ENCODE peak calls at places on chromosomes 2 and 18, in six cellular contexts. S is cardiac muscle cell, X is fibroblast of lung, P is dorsolateral prefrontal cortex, R is PC-3, J is transverse colon. Q is an unnamed sample.

GRCh38 chr2:40658917-40659316 is 207.0 kb upstream of the SLC8A1 start:
- DNase-seq in S (peak), X (peak), P (no peak), R (peak), J (no peak), Q (no peak)

GRCh38 chr2:237873961-237874551 is 14.6 kb downstream of the RAMP1 start:
- DNase-seq in S (no peak), X (no peak), P (no peak), R (no peak), J (no peak), Q (peak)

GRCh38 chr2:240138275-240138984 is 2.0 kb downstream of the OTOS start:
- DNase-seq in S (no peak), X (no peak), P (no peak), R (peak), J (no peak), Q (peak)

GRCh38 chr2:144780983-144781382 is 261.1 kb upstream of the ZEB2 start:
- DNase-seq in S (no peak), X (no peak), P (no peak), R (no peak), J (no peak), Q (no peak)

GRCh38 chr18:58671941-58672565 is 788 bp downstream of the MALT1 start:
- DNase-seq in S (peak), X (peak), P (no peak), R (peak), J (peak), Q (peak)

GRCh38 chr2:3927031-3927430 is 223.7 kb downstream of the DCDC2C start:
- DNase-seq in S (no peak), X (no peak), P (no peak), R (no peak), J (no peak), Q (no peak)

GRCh38 chr2:200302940-200303727 is 3.4 kb upstream of the SPATS2L start:
- DNase-seq in S (peak), X (no peak), P (no peak), R (peak), J (no peak), Q (no peak)

GRCh38 chr18:57444301-57444759 is 9.2 kb downstream of the ONECUT2 start:
- DNase-seq in S (no peak), X (no peak), P (no peak), R (no peak), J (no peak), Q (no peak)

GRCh38 chr2:219474285-219475060 is 24.2 kb upstream of the GMPPA start:
- DNase-seq in S (no peak), X (no peak), P (no peak), R (no peak), J (no peak), Q (no peak)

GRCh38 chr2:36960773-36961172 is 5.6 kb downstream of the STRN start:
- DNase-seq in S (no peak), X (no peak), P (no peak), R (no peak), J (no peak), Q (no peak)

GRCh38 chr18:7164610-7165009 is 47.0 kb upstream of the LAMA1 start:
- DNase-seq in S (peak), X (peak), P (peak), R (peak), J (no peak), Q (no peak)

GRCh38 chr2:17115042-17115441 is 403.2 kb downstream of the RAD51AP2 start:
- DNase-seq in S (no peak), X (no peak), P (no peak), R (no peak), J (no peak), Q (no peak)

GRCh38 chr2:61277756-61278155 is 115.8 kb downstream of the C2orf74 start:
- DNase-seq in S (no peak), X (no peak), P (no peak), R (no peak), J (no peak), Q (no peak)

GRCh38 chr2:112765251-112765650 is 842 bp upstream of the CKAP2L start:
- DNase-seq in S (no peak), X (no peak), P (no peak), R (peak), J (no peak), Q (no peak)

GRCh38 chr18:61635901-61636528 is 256.8 kb downstream of the RNF152 start:
- DNase-seq in S (peak), X (peak), P (no peak), R (peak), J (peak), Q (peak)

GRCh38 chr18:58862851-58863538 is 1.7 kb upstream of the ZNF532 start:
- DNase-seq in S (no peak), X (peak), P (no peak), R (peak), J (peak), Q (peak)

GRCh38 chr2:65055427-65056214 is 595 bp upstream of the CEP68 start:
- DNase-seq in S (no peak), X (no peak), P (no peak), R (no peak), J (peak), Q (peak)

GRCh38 chr18:2655954-2656236 is 369 bp downstream of the SMCHD1 start:
- DNase-seq in S (no peak), X (peak), P (no peak), R (no peak), J (no peak), Q (peak)

GRCh38 chr2:178152033-178152432 is 39.8 kb downstream of the RBM45 start:
- DNase-seq in S (peak), X (peak), P (no peak), R (no peak), J (no peak), Q (no peak)

GRCh38 chr2:16105178-16105663 is 164.9 kb downstream of the MYCN start:
- DNase-seq in S (no peak), X (no peak), P (no peak), R (no peak), J (no peak), Q (no peak)

GRCh38 chr2:1972948-1973347 is 228.6 kb upstream of the PXDN start:
- DNase-seq in S (no peak), X (no peak), P (no peak), R (no peak), J (no peak), Q (no peak)

GRCh38 chr18:49619792-49620191 is 57.9 kb downstream of the LIPG start:
- DNase-seq in S (no peak), X (no peak), P (no peak), R (no peak), J (no peak), Q (no peak)

GRCh38 chr2:121698318-121698930 is 38.3 kb downstream of the NIFK start:
- DNase-seq in S (no peak), X (no peak), P (no peak), R (no peak), J (no peak), Q (no peak)

GRCh38 chr18:45755936-45756335 is 32.0 kb downstream of the SLC14A1 start:
- DNase-seq in S (peak), X (peak), P (no peak), R (peak), J (no peak), Q (no peak)

GRCh38 chr2:224004105-224004715 is 34.9 kb downstream of the SERPINE2 start:
- DNase-seq in S (peak), X (peak), P (no peak), R (no peak), J (no peak), Q (no peak)

GRCh38 chr2:120552800-120553471 is 182.7 kb upstream of the GLI2 start:
- DNase-seq in S (peak), X (peak), P (peak), R (peak), J (peak), Q (peak)

GRCh38 chr2:132720393-132720792 is 50.4 kb upstream of the LYPD1 start:
- DNase-seq in S (no peak), X (no peak), P (no peak), R (no peak), J (no peak), Q (no peak)

GRCh38 chr2:160836755-160837154 is 323.5 kb upstream of the TANK start:
- DNase-seq in S (peak), X (peak), P (no peak), R (peak), J (no peak), Q (no peak)

GRCh38 chr2:104033399-104033798 is 820.5 kb upstream of the POU3F3 start:
- DNase-seq in S (no peak), X (no peak), P (no peak), R (peak), J (no peak), Q (no peak)

GRCh38 chr18:1104265-1104792 is 199.7 kb downstream of the ADCYAP1 start:
- DNase-seq in S (peak), X (no peak), P (no peak), R (peak), J (no peak), Q (no peak)

DNA sequence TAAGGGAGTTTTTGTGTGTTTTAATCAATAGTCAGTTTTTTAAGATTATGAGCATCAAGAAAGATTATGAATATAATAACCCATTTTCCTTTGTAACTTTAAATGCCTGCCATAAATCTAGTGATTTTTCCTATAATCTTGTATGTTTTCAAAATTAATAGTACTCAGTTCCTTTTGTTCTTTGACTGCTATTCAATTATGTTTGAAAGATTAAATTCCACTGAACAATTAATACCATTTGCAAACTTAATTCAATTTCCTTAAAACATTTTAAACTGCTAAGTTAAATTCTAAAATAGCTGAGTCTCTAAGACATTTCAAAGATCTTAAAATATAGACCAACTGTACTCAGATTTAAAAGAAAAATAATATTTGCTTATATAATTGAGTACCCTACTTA is 1173.9 kb upstream of the TMEFF2 start:
- DNase-seq in S (no peak), X (no peak), P (no peak), R (no peak), J (no peak), Q (no peak)
- H3K27ac ChIP-seq in S (no peak), X (no peak), P (no peak), R (no peak), J (no peak), Q (no peak)

DNA sequence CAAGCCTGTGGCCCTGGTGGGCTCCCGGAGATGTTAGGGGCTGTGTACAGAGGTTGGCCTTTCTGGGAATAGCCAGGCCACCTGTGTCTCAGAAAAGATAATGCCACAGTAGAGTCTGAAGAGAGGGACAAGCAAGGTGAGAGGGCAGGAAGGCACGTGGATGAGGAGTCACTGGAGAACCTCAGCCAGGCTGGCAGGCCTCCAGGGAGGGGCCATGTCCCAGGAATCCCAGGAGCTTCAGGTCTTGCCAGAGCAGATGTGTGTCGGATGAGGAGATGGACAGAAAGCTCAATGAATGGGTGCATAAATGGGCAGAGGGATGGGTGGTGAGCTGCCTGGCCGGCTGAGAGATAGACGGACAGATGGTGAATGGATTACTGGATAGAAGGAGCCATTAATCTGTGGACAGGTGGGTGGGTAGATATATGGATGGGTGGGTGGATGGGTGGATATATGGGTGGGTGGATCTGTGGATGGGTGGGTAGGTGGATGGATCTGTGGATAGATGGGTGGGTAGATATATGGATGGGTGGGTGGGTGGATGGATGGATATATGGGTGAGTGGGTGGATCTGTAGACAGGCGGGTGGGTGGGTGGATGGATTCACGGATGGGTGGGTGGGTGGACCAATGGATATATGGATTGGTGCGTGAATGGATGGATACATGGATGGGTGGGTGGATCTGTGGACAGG is 7.9 kb upstream of the OTOF start:
- DNase-seq in S (no peak), X (no peak), P (no peak), R (no peak), J (no peak), Q (no peak)
- H3K4me3 ChIP-seq in S (no peak), X (no peak), P (no peak), R (no peak), J (no peak), Q (no peak)

DNA sequence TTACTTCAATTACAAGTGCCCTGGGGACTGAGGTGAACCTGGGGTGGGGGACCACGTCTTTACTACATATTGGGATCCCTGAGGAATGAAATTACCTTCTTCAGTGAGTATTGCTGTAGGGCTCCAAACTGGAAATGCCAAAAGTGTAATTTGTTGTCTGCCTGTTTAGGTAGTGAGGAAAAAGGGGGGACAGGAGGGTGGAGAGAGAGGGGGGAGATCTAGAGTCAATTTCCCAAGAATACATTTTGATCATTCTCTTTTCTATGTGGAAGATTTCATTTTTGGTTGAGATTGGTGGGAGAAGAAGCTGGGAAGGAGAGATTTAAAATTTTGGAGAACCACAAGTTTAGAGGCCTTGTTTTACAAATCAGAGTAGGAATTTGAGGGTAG is 101.1 kb downstream of the SPTBN1 start:
- DNase-seq in S (no peak), X (no peak), P (no peak), R (no peak), J (no peak), Q (no peak)
- H3K27ac ChIP-seq in S (peak), X (peak), P (no peak), R (peak), J (peak), Q (peak)

DNA sequence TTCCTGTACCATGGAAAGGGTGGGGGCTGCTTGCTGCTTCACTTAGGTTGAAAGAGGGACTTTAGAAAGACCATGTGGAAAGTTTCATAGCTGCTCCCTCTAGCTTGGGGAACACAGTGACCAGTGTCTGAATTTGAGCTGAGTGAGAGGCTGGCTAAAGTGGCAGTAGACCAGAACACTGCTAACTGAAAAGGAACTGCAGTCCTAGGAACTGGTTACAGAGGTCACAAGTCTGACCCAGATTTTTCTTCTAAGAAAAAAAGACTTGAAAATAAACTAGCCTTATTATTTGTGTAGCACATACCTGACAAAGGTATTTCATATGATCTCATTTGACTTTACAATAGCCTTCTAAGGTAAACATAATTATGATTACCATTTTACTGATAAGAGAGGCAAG is 153.6 kb downstream of the FSHR start:
- DNase-seq in S (no peak), X (no peak), P (no peak), R (no peak), J (no peak), Q (no peak)
- H3K4me3 ChIP-seq in S (no peak), X (no peak), P (no peak), R (no peak), J (no peak), Q (no peak)

DNA sequence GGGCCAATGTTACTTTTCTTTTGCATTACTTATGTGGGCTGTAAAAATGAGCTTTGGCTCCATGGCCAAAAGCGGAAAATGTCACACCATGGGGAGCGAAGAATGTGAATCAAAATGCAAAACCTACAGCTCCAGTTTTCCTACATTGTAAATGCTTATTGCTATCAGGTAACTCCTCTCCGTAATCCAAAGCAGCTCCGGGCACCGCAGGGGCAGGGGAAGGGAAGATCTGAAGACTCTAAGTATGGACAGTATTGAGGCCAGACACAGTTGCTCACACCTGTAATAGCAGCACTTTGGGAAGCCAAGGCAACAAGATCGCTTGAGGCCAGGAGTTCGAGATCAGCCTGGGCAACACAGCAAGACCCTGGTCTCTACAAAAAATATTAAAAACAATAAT is 7.1 kb upstream of the AGFG1 start:
- DNase-seq in S (no peak), X (no peak), P (no peak), R (no peak), J (no peak), Q (no peak)
- H3K27ac ChIP-seq in S (no peak), X (no peak), P (no peak), R (no peak), J (no peak), Q (no peak)

GRCh38 chr2:213252206-213252605 is 32.1 kb upstream of the SPAG16 start:
- DNase-seq in S (no peak), X (no peak), P (no peak), R (peak), J (no peak), Q (no peak)

GRCh38 chr2:213251618-213252017 is 32.6 kb upstream of the SPAG16 start:
- DNase-seq in S (peak), X (peak), P (no peak), R (peak), J (no peak), Q (no peak)

GRCh38 chr2:213247566-213247965 is 36.7 kb upstream of the SPAG16 start:
- DNase-seq in S (no peak), X (no peak), P (no peak), R (no peak), J (no peak), Q (no peak)

GRCh38 chr2:213248637-213249036 is 35.6 kb upstream of the SPAG16 start:
- DNase-seq in S (no peak), X (no peak), P (no peak), R (peak), J (no peak), Q (no peak)

DNA sequence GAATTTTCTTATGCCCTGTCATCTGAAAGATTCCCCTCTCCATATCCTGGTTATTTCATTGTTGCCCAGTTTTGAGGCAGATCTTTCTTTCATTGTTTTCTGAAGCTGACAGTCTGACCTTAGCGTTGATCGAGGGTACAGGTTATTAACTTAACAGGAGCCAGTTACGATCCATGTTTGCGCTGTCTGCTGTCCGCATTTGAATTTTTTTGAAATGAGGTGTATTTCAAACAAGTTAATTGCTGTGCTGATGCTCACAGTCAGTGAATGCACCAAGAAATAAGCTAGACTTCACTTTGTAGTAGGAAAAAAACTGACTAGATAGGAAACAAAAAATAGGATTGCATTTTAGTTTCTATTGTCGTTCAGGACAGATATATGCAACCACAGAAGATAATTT is 34.8 kb upstream of the SPAG16 start:
- DNase-seq in S (no peak), X (no peak), P (no peak), R (peak), J (no peak), Q (no peak)
- H3K4me3 ChIP-seq in S (no peak), X (no peak), P (no peak), R (peak), J (no peak), Q (no peak)

GRCh38 chr2:74044999-74045398 is 60.3 kb downstream of the TET3 start:
- DNase-seq in S (no peak), X (no peak), P (no peak), R (no peak), J (no peak), Q (no peak)

GRCh38 chr2:74041726-74042125 is 57.0 kb downstream of the TET3 start:
- DNase-seq in S (no peak), X (no peak), P (no peak), R (no peak), J (no peak), Q (no peak)

GRCh38 chr2:74045454-74045853 is 60.7 kb downstream of the TET3 start:
- DNase-seq in S (peak), X (peak), P (no peak), R (no peak), J (no peak), Q (no peak)

GRCh38 chr2:74042606-74043005 is 57.9 kb downstream of the TET3 start:
- DNase-seq in S (no peak), X (no peak), P (no peak), R (no peak), J (no peak), Q (no peak)

GRCh38 chr2:74043345-74044329 is 58.9 kb downstream of the TET3 start:
- DNase-seq in S (no peak), X (no peak), P (no peak), R (no peak), J (no peak), Q (no peak)
- H3K27ac ChIP-seq in S (peak), X (no peak), P (no peak), R (no peak), J (no peak), Q (no peak)

Q was measured in lower lobe of right lung.